ENCODE peak calls at places on chromosomes 16 and 17, in five cellular contexts. Q is HepG2, S is K562, X is GM12878, C is WTC11. B is an unnamed sample.

GRCh38 chr17:28426081-28426519 is 20.1 kb upstream of the SLC46A1 start:
- DNase-seq in Q (peak; percentile 16), S (peak; percentile 63), X (no peak), C (peak; percentile 74), B (peak; percentile 58)

GRCh38 chr17:41801374-41802062 is 10.2 kb downstream of the P3H4 start:
- DNase-seq in Q (peak; percentile 68), S (peak; percentile 86), X (no peak), C (peak; percentile 94), B (peak; percentile 88)

GRCh38 chr16:10172848-10173655 is 9.2 kb downstream of the GRIN2A start:
- DNase-seq in Q (no peak), S (peak; percentile 34), X (peak; percentile 4), C (no peak), B (no peak)

GRCh38 chr16:75860654-75861053 is 134.4 kb upstream of the CPHXL start:
- DNase-seq in Q (peak; percentile 21), S (peak; percentile 3), X (no peak), C (no peak), B (no peak)

GRCh38 chr16:11254913-11255736 is 879 bp downstream of the SOCS1 start:
- DNase-seq in Q (no peak), S (peak; percentile 75), X (no peak), C (no peak), B (peak; percentile 49)

GRCh38 chr17:50615818-50616217 is 18.9 kb upstream of the ABCC3 start:
- DNase-seq in Q (no peak), S (no peak), X (no peak), C (no peak), B (no peak)

GRCh38 chr17:42456223-42457106 is 2.2 kb upstream of the ATP6V0A1 start:
- DNase-seq in Q (no peak), S (peak; percentile 77), X (peak; percentile 57), C (no peak), B (no peak)

GRCh38 chr17:34637041-34637547 is 57.7 kb downstream of the TMEM132E start:
- DNase-seq in Q (no peak), S (no peak), X (no peak), C (no peak), B (no peak)

GRCh38 chr17:45296003-45296832 is 20.6 kb downstream of the MAP3K14 start:
- DNase-seq in Q (no peak), S (no peak), X (no peak), C (no peak), B (no peak)

GRCh38 chr17:81191646-81192045 is 25.6 kb upstream of the AATK start:
- DNase-seq in Q (no peak), S (no peak), X (no peak), C (no peak), B (no peak)

GRCh38 chr16:82509636-82510035 is 117.1 kb upstream of the CDH13 start:
- DNase-seq in Q (no peak), S (no peak), X (no peak), C (no peak), B (no peak)

GRCh38 chr17:73901661-73902415 is 257.6 kb upstream of the SDK2 start:
- DNase-seq in Q (no peak), S (no peak), X (no peak), C (peak; percentile 65), B (no peak)

GRCh38 chr16:1981972-1982574 is 804 bp upstream of the NOXO1 start:
- DNase-seq in Q (peak; percentile 41), S (no peak), X (no peak), C (no peak), B (no peak)

GRCh38 chr17:48522031-48522593 is 8.7 kb downstream of the HOXB1 start:
- DNase-seq in Q (no peak), S (peak; percentile 94), X (no peak), C (peak; percentile 34), B (peak; percentile 59)

GRCh38 chr17:15119928-15120327 is 145.2 kb downstream of the PMP22 start:
- DNase-seq in Q (no peak), S (peak; percentile 4), X (no peak), C (no peak), B (no peak)

GRCh38 chr17:40071720-40072480 is 9.1 kb downstream of the THRA start:
- DNase-seq in Q (peak; percentile 46), S (no peak), X (no peak), C (no peak), B (peak; percentile 91)

GRCh38 chr17:81285894-81286293 is 9.2 kb downstream of the SLC38A10 start:
- DNase-seq in Q (no peak), S (no peak), X (no peak), C (no peak), B (no peak)

GRCh38 chr17:72448019-72448418 is 327.2 kb downstream of the SOX9 start:
- DNase-seq in Q (no peak), S (no peak), X (no peak), C (no peak), B (peak; percentile 50)

GRCh38 chr16:66520406-66521194 is 29.3 kb downstream of the TK2 start:
- DNase-seq in Q (no peak), S (no peak), X (no peak), C (no peak), B (no peak)

GRCh38 chr16:58032710-58033293 is 7.2 kb downstream of the MMP15 start:
- DNase-seq in Q (no peak), S (peak; percentile 62), X (no peak), C (no peak), B (no peak)

GRCh38 chr17:43897827-43898226 is 9.5 kb downstream of the MPP2 start:
- DNase-seq in Q (no peak), S (no peak), X (no peak), C (no peak), B (no peak)

GRCh38 chr17:17783825-17784598 is 52.8 kb downstream of the SREBF1 start:
- DNase-seq in Q (no peak), S (no peak), X (peak; percentile 17), C (peak; percentile 55), B (no peak)

GRCh38 chr17:59617141-59617757 is 2.4 kb upstream of the CLTC start:
- DNase-seq in Q (no peak), S (peak; percentile 34), X (no peak), C (no peak), B (no peak)
- TF ChIP-seq ESRRA in Q (no peak), S (no peak), X (no peak), C (no peak), B (no peak)

DNA sequence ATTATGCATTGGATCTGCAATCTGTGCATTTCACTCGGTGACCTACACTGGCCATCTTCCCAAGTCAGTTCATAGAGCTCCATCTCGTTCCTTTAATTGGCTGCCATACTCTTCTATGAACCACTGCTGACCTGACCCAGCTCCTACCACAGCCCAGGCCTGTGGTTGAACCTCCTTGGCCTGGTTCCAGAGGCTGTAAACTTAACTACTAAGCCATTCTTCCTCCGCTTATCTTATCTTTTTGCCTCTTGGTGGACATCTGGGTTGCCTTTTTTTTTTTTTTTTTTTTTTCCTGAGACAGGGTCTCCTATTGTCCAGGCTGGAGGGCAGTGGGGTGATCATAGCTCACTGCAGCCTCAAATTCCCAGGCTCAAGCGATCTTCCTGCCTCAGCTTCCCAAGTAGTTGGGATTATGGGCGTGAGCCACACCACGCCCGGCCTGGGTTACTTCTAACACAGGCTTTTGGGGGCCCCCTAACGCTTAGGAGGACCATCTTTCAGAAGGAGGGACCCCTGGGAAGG is 18.3 kb downstream of the COQ7 start:
- DNase-seq in Q (no peak), S (peak; percentile 86), X (no peak), C (no peak), B (no peak)
- TF ChIP-seq ESRRA in Q (no peak), S (peak; percentile 73), X (no peak), C (no peak), B (no peak)

GRCh38 chr16:89319883-89320716 is 102.6 kb downstream of the ZNF778 start:
- DNase-seq in Q (peak; percentile 64), S (peak; percentile 86), X (peak; percentile 17), C (no peak), B (peak; percentile 82)
- TF ChIP-seq ESRRA in Q (no peak), S (no peak), X (no peak), C (no peak), B (no peak)

DNA sequence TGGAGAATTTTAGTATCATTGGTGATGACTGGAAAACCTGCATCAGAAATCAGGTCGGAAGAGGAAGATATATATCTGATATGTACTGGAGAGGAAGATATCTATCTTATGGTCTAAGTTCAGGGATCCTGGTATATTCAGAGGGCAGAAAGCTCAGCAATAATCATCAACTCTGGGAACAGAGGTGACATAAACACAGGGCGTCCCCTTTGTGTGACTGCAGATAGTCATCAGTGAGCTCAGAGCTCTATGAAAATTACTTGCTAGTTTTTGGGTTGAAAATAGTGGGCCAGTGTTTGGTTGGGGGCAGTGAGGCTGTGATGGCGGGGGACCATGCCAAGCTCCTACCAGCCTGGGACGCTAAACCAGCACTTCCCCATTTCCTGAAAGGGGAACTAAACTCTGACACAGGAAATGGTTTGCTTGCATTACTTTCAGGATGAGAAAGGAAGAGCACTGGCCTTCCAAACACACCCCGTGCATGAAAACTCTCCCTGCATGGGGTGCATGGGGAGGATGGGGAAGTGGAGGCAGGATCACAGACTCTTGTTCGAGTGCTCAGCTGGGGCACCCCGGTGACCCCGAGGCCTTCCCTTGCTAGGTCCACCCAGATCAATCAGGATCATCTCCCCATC is 15.8 kb downstream of the NOD2 start:
- DNase-seq in Q (no peak), S (no peak), X (no peak), C (no peak), B (no peak)
- TF ChIP-seq ESRRA in Q (no peak), S (no peak), X (no peak), C (no peak), B (no peak)

DNA sequence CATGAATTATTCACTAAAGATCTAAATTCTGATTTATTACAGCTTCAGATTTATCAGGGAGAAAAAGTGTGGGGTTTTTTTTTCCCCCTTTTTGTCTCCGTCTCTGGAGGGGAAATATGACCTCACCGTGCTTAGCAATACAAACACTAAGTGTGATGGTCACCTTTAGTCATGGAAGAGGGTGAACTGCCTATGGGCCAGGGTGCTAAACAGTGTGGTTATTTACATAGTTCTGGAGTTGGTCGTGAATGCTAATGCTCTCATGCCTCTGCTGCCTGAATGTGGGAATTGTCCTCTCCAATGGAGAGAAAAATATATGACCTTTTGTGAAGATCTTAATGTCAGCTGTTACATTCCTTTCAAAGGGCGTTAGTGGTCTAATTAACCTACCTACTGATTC is 44.8 kb upstream of the MSI2 start:
- DNase-seq in Q (peak; percentile 21), S (no peak), X (no peak), C (no peak), B (peak; percentile 33)
- TF ChIP-seq ESRRA in Q (no peak), S (no peak), X (no peak), C (no peak), B (no peak)

GRCh38 chr16:19375561-19376158 is 42.0 kb upstream of the TMC5 start:
- DNase-seq in Q (peak; percentile 60), S (peak; percentile 65), X (peak; percentile 28), C (peak; percentile 59), B (peak; percentile 70)
- TF ChIP-seq ESRRA in Q (no peak), S (no peak), X (no peak), C (no peak), B (no peak)

DNA sequence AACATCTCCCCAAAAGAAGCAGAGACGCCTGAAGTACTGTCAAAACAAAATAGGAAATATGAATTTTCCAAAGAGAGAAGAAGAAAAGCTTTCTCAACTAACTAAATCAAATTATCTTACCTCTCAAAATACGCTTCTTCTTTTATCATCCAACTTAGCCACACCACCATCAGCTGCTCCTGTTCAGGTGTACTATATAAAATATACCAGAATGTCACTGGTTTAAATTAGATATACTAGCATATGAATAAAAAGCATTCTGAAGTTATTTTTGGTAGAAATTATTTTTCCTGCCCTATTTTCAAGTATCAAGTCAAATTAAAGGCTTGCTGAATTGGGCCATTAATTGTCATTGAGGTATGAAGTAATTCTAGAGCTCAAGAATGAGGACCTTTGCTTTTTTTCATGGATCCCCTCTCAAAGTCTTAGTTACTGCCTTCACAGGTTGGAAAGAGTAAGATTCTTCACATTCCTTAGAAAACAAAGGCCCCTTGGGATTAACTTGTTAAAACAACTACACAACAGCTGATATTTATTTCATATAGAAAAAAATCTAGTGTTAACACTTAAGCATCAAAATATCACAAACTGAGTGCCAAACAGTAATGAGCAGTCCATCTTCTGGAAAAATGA is 30.1 kb downstream of the INTS2 start:
- DNase-seq in Q (no peak), S (no peak), X (no peak), C (no peak), B (no peak)
- TF ChIP-seq ESRRA in Q (no peak), S (no peak), X (no peak), C (no peak), B (no peak)